ENCODE peak calls at places on chromosomes 13 and 19, in five cellular contexts. One of them, this sample, is unnamed.

GRCh38 chr13:30398601-30399072 is 23.7 kb upstream of the UBE2L5 start:
- DNase-seq in fibroblast of lung: no peak
- DNase-seq in neural progenitor cell: no peak
- DNase-seq in GM12892: no peak
- DNase-seq in WTC11: no peak
- DNase-seq in this sample: no peak

GRCh38 chr13:27024781-27025492 is 146.7 kb downstream of the USP12 start:
- DNase-seq in fibroblast of lung: no peak
- DNase-seq in neural progenitor cell: no peak
- DNase-seq in GM12892: no peak
- DNase-seq in WTC11: no peak
- DNase-seq in this sample: no peak

GRCh38 chr19:17035842-17036424 is 9.3 kb upstream of the CPAMD8 start:
- DNase-seq in fibroblast of lung: no peak
- DNase-seq in neural progenitor cell: no peak
- DNase-seq in GM12892: no peak
- DNase-seq in WTC11: no peak
- DNase-seq in this sample: no peak

GRCh38 chr13:113947321-113948033 is 26.4 kb downstream of the C13orf46 start:
- DNase-seq in fibroblast of lung: peak
- DNase-seq in neural progenitor cell: peak
- DNase-seq in GM12892: no peak
- DNase-seq in WTC11: peak
- DNase-seq in this sample: no peak

GRCh38 chr13:51305558-51305957 is 33.9 kb upstream of the SERPINE3 start:
- DNase-seq in fibroblast of lung: peak
- DNase-seq in neural progenitor cell: no peak
- DNase-seq in GM12892: no peak
- DNase-seq in WTC11: no peak
- DNase-seq in this sample: no peak

GRCh38 chr19:49552749-49553148 is 24.9 kb downstream of the RCN3 start:
- DNase-seq in fibroblast of lung: no peak
- DNase-seq in neural progenitor cell: no peak
- DNase-seq in GM12892: no peak
- DNase-seq in WTC11: no peak
- DNase-seq in this sample: no peak

GRCh38 chr13:86689901-86690300 is 890.7 kb upstream of the SLITRK6 start:
- DNase-seq in fibroblast of lung: no peak
- DNase-seq in neural progenitor cell: no peak
- DNase-seq in GM12892: no peak
- DNase-seq in WTC11: no peak
- DNase-seq in this sample: no peak

GRCh38 chr19:17610384-17610783 is 54.9 kb downstream of the COLGALT1 start:
- DNase-seq in fibroblast of lung: peak
- DNase-seq in neural progenitor cell: no peak
- DNase-seq in GM12892: no peak
- DNase-seq in WTC11: no peak
- DNase-seq in this sample: peak

GRCh38 chr13:44299142-44299541 is 74.5 kb upstream of the SERP2 start:
- DNase-seq in fibroblast of lung: no peak
- DNase-seq in neural progenitor cell: no peak
- DNase-seq in GM12892: no peak
- DNase-seq in WTC11: no peak
- DNase-seq in this sample: no peak

GRCh38 chr13:106299616-106300015 is 235.8 kb downstream of the EFNB2 start:
- DNase-seq in fibroblast of lung: peak
- DNase-seq in neural progenitor cell: no peak
- DNase-seq in GM12892: no peak
- DNase-seq in WTC11: no peak
- DNase-seq in this sample: no peak

GRCh38 chr19:33288666-33289065 is 13.7 kb downstream of the CEBPA start:
- DNase-seq in fibroblast of lung: no peak
- DNase-seq in neural progenitor cell: no peak
- DNase-seq in GM12892: no peak
- DNase-seq in WTC11: no peak
- DNase-seq in this sample: no peak

GRCh38 chr13:66803759-66804456 is 426.2 kb downstream of the PCDH9 start:
- DNase-seq in fibroblast of lung: no peak
- DNase-seq in neural progenitor cell: no peak
- DNase-seq in GM12892: no peak
- DNase-seq in WTC11: no peak
- DNase-seq in this sample: no peak

GRCh38 chr13:111650626-111651025 is 330.2 kb downstream of the TEX29 start:
- DNase-seq in fibroblast of lung: no peak
- DNase-seq in neural progenitor cell: no peak
- DNase-seq in GM12892: no peak
- DNase-seq in WTC11: no peak
- DNase-seq in this sample: no peak

GRCh38 chr13:45105895-45106294 is 14.4 kb upstream of the GTF2F2 start:
- DNase-seq in fibroblast of lung: peak
- DNase-seq in neural progenitor cell: no peak
- DNase-seq in GM12892: no peak
- DNase-seq in WTC11: no peak
- DNase-seq in this sample: no peak

GRCh38 chr19:9953802-9954542 is 17.7 kb upstream of the OLFM2 start:
- DNase-seq in fibroblast of lung: no peak
- DNase-seq in neural progenitor cell: no peak
- DNase-seq in GM12892: no peak
- DNase-seq in WTC11: no peak
- DNase-seq in this sample: no peak

GRCh38 chr19:54434862-54435174 is 14.2 kb upstream of the LENG8 start:
- DNase-seq in fibroblast of lung: no peak
- DNase-seq in neural progenitor cell: no peak
- DNase-seq in GM12892: no peak
- DNase-seq in WTC11: no peak
- DNase-seq in this sample: no peak

GRCh38 chr13:92843549-92843948 is 383.1 kb upstream of the GPC6 start:
- DNase-seq in fibroblast of lung: peak
- DNase-seq in neural progenitor cell: no peak
- DNase-seq in GM12892: no peak
- DNase-seq in WTC11: no peak
- DNase-seq in this sample: no peak

GRCh38 chr13:30731658-30732390 is 3.5 kb upstream of the ALOX5AP start:
- DNase-seq in fibroblast of lung: no peak
- DNase-seq in neural progenitor cell: no peak
- DNase-seq in GM12892: no peak
- DNase-seq in WTC11: no peak
- DNase-seq in this sample: no peak

GRCh38 chr13:48156466-48156865 is 61.6 kb upstream of the MED4 start:
- DNase-seq in fibroblast of lung: no peak
- DNase-seq in neural progenitor cell: no peak
- DNase-seq in GM12892: no peak
- DNase-seq in WTC11: peak
- DNase-seq in this sample: no peak